ENCODE peak calls at places on chromosomes 1 and 21, in eight cellular contexts. One of them, this sample, is unnamed. For H3K4me1, the result is how much of the 10 kb centered on the place peaks cover.

GRCh38 chr1:93665015-93665414 is 16.6 kb downstream of the BCAR3 start:
- DNase-seq in iPS DF 6.9: no peak
- DNase-seq in left ventricle myocardium inferior: no peak
- DNase-seq in H9: no peak
- DNase-seq in CD4-positive, CD25-positive, alpha-beta regulatory T cell: no peak
- DNase-seq in CD8-positive, alpha-beta memory T cell: no peak
- DNase-seq in neural progenitor cell: no peak
- DNase-seq in tibial artery: no peak
- DNase-seq in this sample: no peak

GRCh38 chr1:162235261-162235780 is 141.3 kb downstream of the SPATA46 start:
- DNase-seq in iPS DF 6.9: no peak
- DNase-seq in left ventricle myocardium inferior: no peak
- DNase-seq in H9: no peak
- DNase-seq in CD4-positive, CD25-positive, alpha-beta regulatory T cell: no peak
- DNase-seq in CD8-positive, alpha-beta memory T cell: no peak
- DNase-seq in neural progenitor cell: peak
- DNase-seq in tibial artery: no peak
- DNase-seq in this sample: no peak

GRCh38 chr1:24117722-24118409 is 5.9 kb upstream of the MYOM3 start:
- DNase-seq in iPS DF 6.9: no peak
- DNase-seq in left ventricle myocardium inferior: no peak
- DNase-seq in H9: no peak
- DNase-seq in CD4-positive, CD25-positive, alpha-beta regulatory T cell: no peak
- DNase-seq in CD8-positive, alpha-beta memory T cell: no peak
- DNase-seq in neural progenitor cell: no peak
- DNase-seq in tibial artery: no peak
- DNase-seq in this sample: no peak

GRCh38 chr1:44273560-44274292 is 60.5 kb downstream of the DMAP1 start:
- DNase-seq in iPS DF 6.9: no peak
- DNase-seq in left ventricle myocardium inferior: no peak
- DNase-seq in H9: no peak
- DNase-seq in CD4-positive, CD25-positive, alpha-beta regulatory T cell: no peak
- DNase-seq in CD8-positive, alpha-beta memory T cell: no peak
- DNase-seq in neural progenitor cell: no peak
- DNase-seq in tibial artery: no peak
- DNase-seq in this sample: no peak

GRCh38 chr21:42652527-42653491 is 612 bp upstream of the PDE9A start:
- DNase-seq in iPS DF 6.9: no peak
- DNase-seq in left ventricle myocardium inferior: peak
- DNase-seq in H9: peak
- DNase-seq in CD4-positive, CD25-positive, alpha-beta regulatory T cell: no peak
- DNase-seq in CD8-positive, alpha-beta memory T cell: no peak
- DNase-seq in neural progenitor cell: peak
- DNase-seq in tibial artery: peak
- DNase-seq in this sample: no peak

GRCh38 chr1:181038399-181038873 is 4.7 kb downstream of the MR1 start:
- DNase-seq in iPS DF 6.9: peak
- DNase-seq in left ventricle myocardium inferior: no peak
- DNase-seq in H9: peak
- DNase-seq in CD4-positive, CD25-positive, alpha-beta regulatory T cell: peak
- DNase-seq in CD8-positive, alpha-beta memory T cell: peak
- DNase-seq in neural progenitor cell: peak
- DNase-seq in tibial artery: no peak
- DNase-seq in this sample: peak

GRCh38 chr1:71350805-71351204 is 270.0 kb upstream of the ZRANB2 start:
- DNase-seq in iPS DF 6.9: no peak
- DNase-seq in left ventricle myocardium inferior: no peak
- DNase-seq in H9: no peak
- DNase-seq in CD4-positive, CD25-positive, alpha-beta regulatory T cell: no peak
- DNase-seq in CD8-positive, alpha-beta memory T cell: no peak
- DNase-seq in neural progenitor cell: no peak
- DNase-seq in tibial artery: no peak
- DNase-seq in this sample: no peak

GRCh38 chr1:183194527-183195145 is 8.6 kb downstream of the LAMC2 start:
- DNase-seq in iPS DF 6.9: no peak
- DNase-seq in left ventricle myocardium inferior: no peak
- DNase-seq in H9: no peak
- DNase-seq in CD4-positive, CD25-positive, alpha-beta regulatory T cell: no peak
- DNase-seq in CD8-positive, alpha-beta memory T cell: no peak
- DNase-seq in neural progenitor cell: peak
- DNase-seq in tibial artery: no peak
- DNase-seq in this sample: no peak

GRCh38 chr1:25698252-25698651 is 81.7 kb downstream of the MAN1C1 start:
- DNase-seq in iPS DF 6.9: no peak
- DNase-seq in left ventricle myocardium inferior: no peak
- DNase-seq in H9: no peak
- DNase-seq in CD4-positive, CD25-positive, alpha-beta regulatory T cell: no peak
- DNase-seq in CD8-positive, alpha-beta memory T cell: no peak
- DNase-seq in neural progenitor cell: no peak
- DNase-seq in tibial artery: no peak
- DNase-seq in this sample: no peak

GRCh38 chr1:35544976-35545375 is 12.2 kb downstream of the KIAA0319L start:
- DNase-seq in iPS DF 6.9: peak
- DNase-seq in left ventricle myocardium inferior: no peak
- DNase-seq in H9: peak
- DNase-seq in CD4-positive, CD25-positive, alpha-beta regulatory T cell: peak
- DNase-seq in CD8-positive, alpha-beta memory T cell: peak
- DNase-seq in neural progenitor cell: peak
- DNase-seq in tibial artery: no peak
- DNase-seq in this sample: peak

GRCh38 chr1:165350861-165351260 is 5.7 kb downstream of the LMX1A start:
- DNase-seq in iPS DF 6.9: no peak
- DNase-seq in left ventricle myocardium inferior: no peak
- DNase-seq in H9: peak
- DNase-seq in CD4-positive, CD25-positive, alpha-beta regulatory T cell: no peak
- DNase-seq in CD8-positive, alpha-beta memory T cell: no peak
- DNase-seq in neural progenitor cell: peak
- DNase-seq in tibial artery: no peak
- DNase-seq in this sample: no peak

GRCh38 chr1:8467308-8467707 is 149.4 kb downstream of the SLC45A1 start:
- DNase-seq in iPS DF 6.9: no peak
- DNase-seq in left ventricle myocardium inferior: no peak
- DNase-seq in H9: no peak
- DNase-seq in CD4-positive, CD25-positive, alpha-beta regulatory T cell: no peak
- DNase-seq in CD8-positive, alpha-beta memory T cell: no peak
- DNase-seq in neural progenitor cell: no peak
- DNase-seq in tibial artery: no peak
- DNase-seq in this sample: no peak

GRCh38 chr1:8464987-8465386 is 147.1 kb downstream of the SLC45A1 start:
- DNase-seq in iPS DF 6.9: no peak
- DNase-seq in left ventricle myocardium inferior: no peak
- DNase-seq in H9: no peak
- DNase-seq in CD4-positive, CD25-positive, alpha-beta regulatory T cell: no peak
- DNase-seq in CD8-positive, alpha-beta memory T cell: no peak
- DNase-seq in neural progenitor cell: no peak
- DNase-seq in tibial artery: no peak
- DNase-seq in this sample: no peak

GRCh38 chr1:8464377-8464776 is 146.5 kb downstream of the SLC45A1 start:
- DNase-seq in iPS DF 6.9: no peak
- DNase-seq in left ventricle myocardium inferior: no peak
- DNase-seq in H9: no peak
- DNase-seq in CD4-positive, CD25-positive, alpha-beta regulatory T cell: no peak
- DNase-seq in CD8-positive, alpha-beta memory T cell: no peak
- DNase-seq in neural progenitor cell: no peak
- DNase-seq in tibial artery: no peak
- DNase-seq in this sample: no peak

GRCh38 chr1:8463144-8463927 is 145.4 kb downstream of the SLC45A1 start:
- DNase-seq in iPS DF 6.9: no peak
- DNase-seq in left ventricle myocardium inferior: no peak
- DNase-seq in H9: no peak
- DNase-seq in CD4-positive, CD25-positive, alpha-beta regulatory T cell: no peak
- DNase-seq in CD8-positive, alpha-beta memory T cell: no peak
- DNase-seq in neural progenitor cell: no peak
- DNase-seq in tibial artery: peak
- DNase-seq in this sample: no peak

DNA sequence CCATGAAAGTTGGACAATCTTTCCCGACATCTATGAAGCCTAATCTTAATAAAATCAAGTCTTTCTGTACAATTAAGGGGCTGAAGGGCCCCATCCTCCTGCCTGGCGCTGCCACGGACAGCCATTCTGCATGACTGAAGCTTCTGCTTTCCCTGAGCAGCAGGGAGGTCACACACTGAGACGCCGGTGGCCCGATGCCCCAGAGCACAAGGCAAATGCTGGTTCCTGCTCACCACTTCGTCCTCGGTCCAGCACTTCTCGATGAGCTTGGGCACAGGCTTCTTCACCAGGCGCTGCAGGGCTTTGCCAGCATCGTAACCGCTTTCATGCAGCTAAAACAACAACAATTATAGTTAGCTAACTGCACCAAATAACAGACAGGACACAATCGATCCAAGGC is 147.8 kb downstream of the SLC45A1 start:
- DNase-seq in iPS DF 6.9: no peak
- DNase-seq in left ventricle myocardium inferior: no peak
- DNase-seq in H9: no peak
- DNase-seq in CD4-positive, CD25-positive, alpha-beta regulatory T cell: no peak
- DNase-seq in CD8-positive, alpha-beta memory T cell: no peak
- DNase-seq in neural progenitor cell: no peak
- DNase-seq in tibial artery: no peak
- DNase-seq in this sample: peak
- H3K4me1 ChIP-seq in iPS DF 6.9: under half
- H3K4me1 ChIP-seq in left ventricle myocardium inferior: half or more
- H3K4me1 ChIP-seq in H9: under half
- H3K4me1 ChIP-seq in CD4-positive, CD25-positive, alpha-beta regulatory T cell: under half
- H3K4me1 ChIP-seq in CD8-positive, alpha-beta memory T cell: under half
- H3K4me1 ChIP-seq in neural progenitor cell: half or more
- H3K4me1 ChIP-seq in tibial artery: under half
- H3K4me1 ChIP-seq in this sample: under half

DNA sequence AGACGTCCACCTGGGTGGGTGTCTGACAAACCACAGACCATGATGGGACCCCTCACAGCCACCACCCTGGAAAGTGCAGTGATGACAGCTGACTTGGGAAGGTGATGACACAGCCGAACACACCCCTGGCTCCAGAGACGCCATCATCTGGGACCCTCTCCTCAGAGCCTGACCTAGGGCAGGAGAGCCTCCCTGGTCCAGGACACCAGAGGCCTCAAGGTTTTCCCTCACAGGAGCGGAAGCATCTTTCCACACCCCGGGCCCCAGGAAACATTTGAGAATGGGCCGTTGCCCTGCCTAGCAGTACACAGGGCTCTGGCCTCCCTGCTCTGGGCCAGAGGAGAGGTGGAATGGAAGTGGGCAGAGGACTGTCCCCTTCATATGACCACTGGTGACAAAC is 79.7 kb downstream of the SYT2 start:
- DNase-seq in iPS DF 6.9: no peak
- DNase-seq in left ventricle myocardium inferior: no peak
- DNase-seq in H9: no peak
- DNase-seq in CD4-positive, CD25-positive, alpha-beta regulatory T cell: no peak
- DNase-seq in CD8-positive, alpha-beta memory T cell: no peak
- DNase-seq in neural progenitor cell: no peak
- DNase-seq in tibial artery: peak
- DNase-seq in this sample: no peak
- H3K4me1 ChIP-seq in iPS DF 6.9: under half
- H3K4me1 ChIP-seq in left ventricle myocardium inferior: under half
- H3K4me1 ChIP-seq in H9: under half
- H3K4me1 ChIP-seq in CD4-positive, CD25-positive, alpha-beta regulatory T cell: half or more
- H3K4me1 ChIP-seq in CD8-positive, alpha-beta memory T cell: under half
- H3K4me1 ChIP-seq in neural progenitor cell: under half
- H3K4me1 ChIP-seq in tibial artery: under half
- H3K4me1 ChIP-seq in this sample: under half

GRCh38 chr1:207806531-207807394 is 54.9 kb downstream of the CD46 start:
- DNase-seq in iPS DF 6.9: no peak
- DNase-seq in left ventricle myocardium inferior: no peak
- DNase-seq in H9: no peak
- DNase-seq in CD4-positive, CD25-positive, alpha-beta regulatory T cell: no peak
- DNase-seq in CD8-positive, alpha-beta memory T cell: no peak
- DNase-seq in neural progenitor cell: no peak
- DNase-seq in tibial artery: peak
- DNase-seq in this sample: no peak
- H3K4me1 ChIP-seq in iPS DF 6.9: under half
- H3K4me1 ChIP-seq in left ventricle myocardium inferior: half or more
- H3K4me1 ChIP-seq in H9: under half
- H3K4me1 ChIP-seq in CD4-positive, CD25-positive, alpha-beta regulatory T cell: under half
- H3K4me1 ChIP-seq in CD8-positive, alpha-beta memory T cell: under half
- H3K4me1 ChIP-seq in neural progenitor cell: under half
- H3K4me1 ChIP-seq in tibial artery: half or more
- H3K4me1 ChIP-seq in this sample: half or more

DNA sequence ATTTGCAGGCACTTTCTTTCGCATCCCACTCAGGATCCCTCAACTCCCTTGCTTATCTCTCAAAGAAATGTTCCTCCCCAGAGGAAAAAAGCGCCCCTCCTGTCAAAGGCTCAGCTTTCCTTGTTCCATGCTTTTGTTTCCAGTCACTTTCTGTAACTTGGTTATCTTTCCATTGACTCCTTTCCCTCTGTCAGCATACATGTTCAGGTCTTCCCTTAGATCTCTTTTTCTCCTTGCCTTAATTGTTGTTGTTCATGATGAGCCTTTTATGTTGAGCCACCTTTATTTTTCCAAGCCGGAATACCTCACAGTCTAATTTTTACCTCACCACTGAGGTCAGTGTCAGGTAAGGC is 46.5 kb upstream of the PODN start:
- DNase-seq in iPS DF 6.9: no peak
- DNase-seq in left ventricle myocardium inferior: no peak
- DNase-seq in H9: no peak
- DNase-seq in CD4-positive, CD25-positive, alpha-beta regulatory T cell: no peak
- DNase-seq in CD8-positive, alpha-beta memory T cell: no peak
- DNase-seq in neural progenitor cell: no peak
- DNase-seq in tibial artery: no peak
- DNase-seq in this sample: peak
- H3K4me1 ChIP-seq in iPS DF 6.9: under half
- H3K4me1 ChIP-seq in left ventricle myocardium inferior: under half
- H3K4me1 ChIP-seq in H9: under half
- H3K4me1 ChIP-seq in CD4-positive, CD25-positive, alpha-beta regulatory T cell: under half
- H3K4me1 ChIP-seq in CD8-positive, alpha-beta memory T cell: under half
- H3K4me1 ChIP-seq in neural progenitor cell: under half
- H3K4me1 ChIP-seq in tibial artery: under half
- H3K4me1 ChIP-seq in this sample: under half

This sample was measured in Karpas-422.